ENCODE peak calls at places on chromosomes 13 and 19, in six cellular contexts. K is body of pancreas, L is IMR-90, P is ovary, B is breast epithelium, J is uterus. A is an unnamed sample.

GRCh38 chr13:84946144-84946543 is 853.1 kb downstream of the SLITRK6 start:
- DNase-seq in L (no peak), J (no peak), K (no peak), P (no peak), B (no peak), A (no peak)

GRCh38 chr19:45613926-45614725 is 12.1 kb upstream of the GPR4 start:
- DNase-seq in P (no peak), B (no peak), L (peak; percentile 93), K (no peak), J (no peak), A (no peak)

GRCh38 chr19:42279148-42279901 is 10.3 kb downstream of the CIC start:
- DNase-seq in K (no peak), B (no peak), P (no peak), L (no peak), J (no peak), A (no peak)

GRCh38 chr19:33310606-33311325 is 8.4 kb upstream of the CEBPA start:
- DNase-seq in P (no peak), K (peak; percentile 80), J (no peak), B (no peak), L (no peak), A (peak; percentile 62)

GRCh38 chr19:38734426-38735256 is 9.6 kb downstream of the CAPN12 start:
- DNase-seq in K (no peak), P (peak; percentile 38), B (peak; percentile 42), L (no peak), J (peak; percentile 35), A (no peak)

GRCh38 chr13:32264407-32264806 is 50.8 kb downstream of the ZAR1L start:
- DNase-seq in B (no peak), K (peak; percentile 30), P (peak; percentile 27), L (peak; percentile 55), J (peak; percentile 52), A (peak; percentile 35)

GRCh38 chr19:44576843-44577565 is 36.4 kb upstream of the IGSF23 start:
- DNase-seq in K (peak; percentile 72), B (no peak), L (peak; percentile 20), P (no peak), J (no peak), A (no peak)

GRCh38 chr13:33303885-33304284 is 18.3 kb upstream of the STARD13 start:
- DNase-seq in L (peak; percentile 77), J (no peak), B (no peak), P (no peak), K (no peak), A (no peak)

GRCh38 chr19:42468273-42468796 is 25.6 kb upstream of the CXCL17 start:
- DNase-seq in B (no peak), L (peak; percentile 62), P (no peak), J (no peak), K (no peak), A (no peak)

GRCh38 chr13:111153977-111154332 is 38.8 kb downstream of the ARHGEF7 start:
- DNase-seq in B (no peak), K (no peak), L (no peak), J (no peak), P (no peak), A (peak; percentile 26)

GRCh38 chr19:16969127-16969526 is 57.5 kb downstream of the CPAMD8 start:
- DNase-seq in B (peak; percentile 21), J (no peak), L (no peak), P (no peak), K (no peak), A (no peak)

GRCh38 chr13:101623469-101624209 is 171.2 kb downstream of the ITGBL1 start:
- DNase-seq in J (no peak), B (no peak), L (peak; percentile 24), P (no peak), K (no peak), A (no peak)

GRCh38 chr13:43614063-43614462 is 172.7 kb downstream of the ENOX1 start:
- DNase-seq in B (no peak), K (no peak), J (no peak), P (no peak), L (no peak), A (no peak)

GRCh38 chr13:99356216-99357089 is 49.3 kb upstream of the GPR183 start:
- DNase-seq in K (no peak), J (no peak), P (peak; percentile 52), L (peak; percentile 87), B (no peak), A (no peak)

GRCh38 chr13:29746167-29746677 is 104.2 kb downstream of the UBL3 start:
- DNase-seq in B (no peak), J (no peak), L (no peak), K (no peak), P (no peak), A (no peak)

GRCh38 chr19:55654323-55654832 is 457 bp upstream of the U2AF2 start:
- DNase-seq in B (peak; percentile 99), J (peak; percentile 100), P (peak; percentile 99), L (peak; percentile 99), K (peak; percentile 99), A (peak; percentile 99)

GRCh38 chr19:45437328-45437727 is 13.6 kb upstream of the ERCC1 start:
- DNase-seq in L (no peak), K (no peak), J (no peak), P (no peak), B (no peak), A (no peak)

GRCh38 chr13:73985789-73986188 is 148.4 kb downstream of the KLF12 start:
- DNase-seq in B (no peak), P (no peak), L (no peak), K (no peak), J (no peak), A (no peak)

GRCh38 chr13:59774511-59774911 is 389.2 kb downstream of the DIAPH3 start:
- DNase-seq in L (peak; percentile 77), K (no peak), B (peak; percentile 18), J (no peak), P (no peak), A (no peak)

DNA sequence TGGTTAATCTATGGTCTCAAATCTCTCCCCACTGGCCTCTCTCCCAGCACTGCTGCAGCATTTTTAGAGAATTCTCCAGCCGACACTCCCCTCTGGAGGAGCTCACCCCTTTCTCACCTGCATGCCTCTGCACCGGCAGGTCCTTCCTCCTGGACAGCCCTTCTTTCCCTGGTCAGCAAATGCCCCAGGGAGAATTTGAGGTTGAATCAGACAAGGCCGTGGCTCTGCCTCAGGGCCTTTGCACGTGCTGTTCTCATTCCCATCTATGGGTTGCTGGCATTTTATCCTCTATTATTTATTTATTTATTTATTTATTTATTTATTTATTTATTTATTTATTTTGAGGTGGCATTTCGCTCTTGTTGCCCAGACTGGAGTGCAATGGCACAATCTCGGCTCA is 1.4 kb upstream of the DOCK6 start:
- DNase-seq in P (no peak), J (no peak), B (no peak), K (no peak), L (no peak), A (no peak)
- H3K27me3 ChIP-seq in P (no peaks in the 10 kb centered on the region), J (no peaks in the 10 kb centered on the region), B (no peaks in the 10 kb centered on the region), K (no peaks in the 10 kb centered on the region), L (no peaks in the 10 kb centered on the region), A (peaks cover 20% of the 10 kb centered on the region)

DNA sequence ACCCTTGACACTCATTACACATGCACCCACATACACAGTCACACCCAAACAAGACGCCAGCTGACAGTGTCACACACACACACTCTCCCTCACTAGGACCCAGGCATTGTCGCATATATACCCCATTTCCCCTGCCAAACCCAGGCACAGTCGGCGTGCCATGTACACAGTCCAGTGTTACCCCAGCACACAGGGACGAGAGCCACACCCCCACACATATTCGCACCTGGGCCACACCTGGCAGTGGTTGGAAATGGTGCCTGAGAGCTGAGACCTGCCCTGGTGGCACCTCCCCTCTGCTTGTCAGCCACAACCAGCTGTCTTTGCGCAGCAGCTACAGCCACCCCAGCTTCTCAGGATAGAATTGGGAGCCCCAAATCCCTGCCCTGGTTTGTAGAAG is 9.0 kb downstream of the NFIX start:
- DNase-seq in B (no peak), P (no peak), L (no peak), K (no peak), J (no peak), A (peak; percentile 21)
- H3K4me1 ChIP-seq in B (peaks cover 26% of the 10 kb centered on the region), P (peaks cover 46% of the 10 kb centered on the region), L (peaks cover 13% of the 10 kb centered on the region), K (peaks cover 54% of the 10 kb centered on the region), J (peaks cover 8% of the 10 kb centered on the region), A (peaks cover 85% of the 10 kb centered on the region)

DNA sequence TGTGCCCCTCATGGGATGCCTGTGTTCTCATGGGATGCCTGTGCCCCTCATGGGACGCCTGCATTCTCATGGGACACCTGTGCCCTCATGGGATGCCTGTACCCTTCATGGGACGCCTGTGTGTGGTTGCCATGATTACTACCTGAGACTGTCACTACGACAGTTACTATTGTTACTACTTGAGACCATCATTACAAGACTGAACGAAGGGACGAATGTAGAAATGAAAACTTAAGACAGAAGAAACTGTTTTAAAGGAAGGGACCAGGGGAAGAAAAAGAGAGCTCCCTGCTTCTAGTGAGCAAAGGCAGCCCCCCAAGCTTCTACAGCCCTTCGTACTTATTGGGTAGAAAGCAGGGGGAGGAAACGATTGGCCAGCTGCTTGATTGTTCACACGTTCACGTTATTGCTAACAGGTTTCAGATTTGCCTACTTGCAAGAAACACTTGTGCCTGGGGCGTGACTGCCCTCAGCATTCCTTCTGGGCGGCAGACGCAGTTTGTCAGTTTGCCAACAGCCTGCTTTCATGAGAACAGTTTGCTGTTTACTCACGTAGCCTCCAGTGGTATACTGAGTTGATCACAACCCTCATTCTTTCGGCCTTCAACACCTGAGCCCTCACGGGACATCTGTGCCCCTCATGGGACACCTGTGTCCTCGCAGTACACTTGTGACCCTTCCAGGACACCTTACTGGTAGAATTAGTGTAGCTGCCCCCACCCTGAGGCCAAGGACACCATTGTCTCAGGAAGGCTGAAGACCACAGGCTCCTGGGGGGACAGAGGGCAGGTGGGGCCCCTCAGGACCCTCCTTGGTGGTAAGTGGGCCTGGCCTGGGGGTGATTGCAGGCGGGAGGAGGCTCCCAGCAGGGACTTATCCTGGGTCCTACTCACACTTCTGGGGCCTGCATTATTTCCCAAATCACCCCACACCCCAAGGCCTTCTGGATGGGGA is 2.5 kb upstream of the S1PR4 start:
- DNase-seq in B (peak; percentile 55), P (no peak), L (peak; percentile 65), J (no peak), K (peak; percentile 52), A (no peak)
- TF ChIP-seq POLR2A in B (no peak), P (no peak), L (no peak), J (no peak), K (no peak), A (no peak)

GRCh38 chr19:31277516-31277915 is 71.7 kb downstream of the TSHZ3 start:
- DNase-seq in J (no peak), L (no peak), B (no peak), P (no peak), K (no peak), A (no peak)
- H3K27me3 ChIP-seq in J (no peaks in the 10 kb centered on the region), L (no peaks in the 10 kb centered on the region), B (no peaks in the 10 kb centered on the region), P (no peaks in the 10 kb centered on the region), K (no peaks in the 10 kb centered on the region), A (no peaks in the 10 kb centered on the region)

GRCh38 chr19:4638828-4639530 is at the start of gene TNFAIP8L1:
- DNase-seq in L (peak; percentile 92), K (peak; percentile 96), J (peak; percentile 94), B (peak; percentile 95), P (peak; percentile 98), A (peak; percentile 94)
- H3K4me1 ChIP-seq in L (peaks cover 17% of the 10 kb centered on the region), K (peaks cover 34% of the 10 kb centered on the region), J (no peaks in the 10 kb centered on the region), B (no peaks in the 10 kb centered on the region), P (peaks cover 3% of the 10 kb centered on the region), A (peaks cover 28% of the 10 kb centered on the region)

A was measured in gastrocnemius medialis.